ENCODE peak calls at places on chromosome 5, in seven cellular contexts. I is upper lobe of left lung, O is iPS DF 6.9, P is uterus, Q is body of pancreas, E is transverse colon, R is lung. H is an unnamed sample. For H3K36me3 and H3K4me1, the result is how much of the 10 kb centered on the place peaks cover.

GRCh38 chr5:122264610-122265009 is 47.4 kb upstream of the SNCAIP start:
- DNase-seq in I (no peak), O (no peak), P (no peak), Q (no peak), E (no peak), R (no peak), H (no peak)

GRCh38 chr5:108381955-108382783 is at the start of gene FBXL17:
- DNase-seq in I (peak), O (peak), P (peak), Q (peak), E (peak), R (peak), H (peak)

GRCh38 chr5:76986828-76987526 is 34.1 kb downstream of the CRHBP start:
- DNase-seq in I (no peak), O (no peak), P (no peak), Q (no peak), E (no peak), R (no peak), H (no peak)

GRCh38 chr5:144422025-144422424 is 251.4 kb downstream of the KCTD16 start:
- DNase-seq in I (no peak), O (no peak), P (no peak), Q (no peak), E (no peak), R (no peak), H (no peak)

GRCh38 chr5:34898258-34898895 is 16.9 kb downstream of the RAD1 start:
- DNase-seq in I (no peak), O (peak), P (peak), Q (peak), E (peak), R (peak), H (no peak)

GRCh38 chr5:119271758-119272730 is 83.8 kb upstream of the TNFAIP8 start:
- DNase-seq in I (no peak), O (no peak), P (no peak), Q (no peak), E (no peak), R (no peak), H (no peak)

GRCh38 chr5:125112196-125112595 is 365.8 kb upstream of the ZNF608 start:
- DNase-seq in I (no peak), O (no peak), P (no peak), Q (no peak), E (no peak), R (no peak), H (no peak)

GRCh38 chr5:11222169-11222568 is 461.1 kb upstream of the DAP start:
- DNase-seq in I (no peak), O (no peak), P (no peak), Q (no peak), E (no peak), R (no peak), H (no peak)

GRCh38 chr5:178372091-178372695 is 139.6 kb upstream of the PHYKPL start:
- DNase-seq in I (no peak), O (no peak), P (peak), Q (no peak), E (no peak), R (no peak), H (no peak)

GRCh38 chr5:174430940-174431339 is 293.4 kb upstream of the MSX2 start:
- DNase-seq in I (no peak), O (no peak), P (no peak), Q (no peak), E (no peak), R (no peak), H (no peak)

GRCh38 chr5:116058346-116058936 is 26.2 kb downstream of the ARL14EPL start:
- DNase-seq in I (peak), O (no peak), P (no peak), Q (no peak), E (no peak), R (no peak), H (no peak)

GRCh38 chr5:118518720-118519119 is 469.6 kb downstream of the DTWD2 start:
- DNase-seq in I (no peak), O (no peak), P (no peak), Q (no peak), E (no peak), R (no peak), H (no peak)

GRCh38 chr5:84885479-84886258 is 501.0 kb upstream of the EDIL3 start:
- DNase-seq in I (no peak), O (no peak), P (peak), Q (no peak), E (no peak), R (no peak), H (peak)

GRCh38 chr5:16539169-16539666 is 73.6 kb upstream of the ZNF622 start:
- DNase-seq in I (peak), O (no peak), P (peak), Q (peak), E (peak), R (peak), H (peak)

GRCh38 chr5:15495026-15495425 is 5.0 kb upstream of the FBXL7 start:
- DNase-seq in I (no peak), O (no peak), P (no peak), Q (no peak), E (no peak), R (no peak), H (no peak)

GRCh38 chr5:123810253-123810652 is 298.3 kb downstream of the CSNK1G3 start:
- DNase-seq in I (no peak), O (no peak), P (no peak), Q (no peak), E (peak), R (no peak), H (no peak)

GRCh38 chr5:31993182-31993961 is 180.7 kb downstream of the GOLPH3 start:
- DNase-seq in I (no peak), O (no peak), P (no peak), Q (no peak), E (no peak), R (no peak), H (no peak)

GRCh38 chr5:92687793-92688467 is 893.1 kb downstream of the NR2F1-AS1 start:
- DNase-seq in I (no peak), O (no peak), P (no peak), Q (no peak), E (no peak), R (no peak), H (no peak)

GRCh38 chr5:31981361-31981955 is 192.7 kb downstream of the GOLPH3 start:
- DNase-seq in I (no peak), O (no peak), P (no peak), Q (no peak), E (no peak), R (no peak), H (no peak)

GRCh38 chr5:142597546-142598337 is 88.1 kb downstream of the FGF1 start:
- DNase-seq in I (no peak), O (peak), P (no peak), Q (no peak), E (no peak), R (no peak), H (no peak)

GRCh38 chr5:106397700-106398099 is 1273.0 kb downstream of the EFNA5 start:
- DNase-seq in I (no peak), O (no peak), P (no peak), Q (no peak), E (no peak), R (no peak), H (no peak)

GRCh38 chr5:76602094-76602726 is 21.0 kb downstream of the F2RL2 start:
- DNase-seq in I (no peak), O (no peak), P (no peak), Q (no peak), E (no peak), R (no peak), H (no peak)

GRCh38 chr5:180704362-180704761 is 35.5 kb downstream of the OR2Y1 start:
- DNase-seq in I (no peak), O (no peak), P (no peak), Q (no peak), E (no peak), R (no peak), H (no peak)

GRCh38 chr5:82183828-82184227 is 94.3 kb downstream of the RPS23 start:
- DNase-seq in I (no peak), O (no peak), P (no peak), Q (no peak), E (no peak), R (no peak), H (no peak)

GRCh38 chr5:25964009-25964372 is 1074.4 kb downstream of the CDH9 start:
- DNase-seq in I (no peak), O (no peak), P (no peak), Q (no peak), E (no peak), R (no peak), H (no peak)

GRCh38 chr5:45793638-45794532 is 97.7 kb upstream of the HCN1 start:
- DNase-seq in I (no peak), O (no peak), P (no peak), Q (no peak), E (no peak), R (no peak), H (no peak)

GRCh38 chr5:79702606-79703380 is 13.2 kb downstream of the CMYA5 start:
- DNase-seq in I (no peak), O (no peak), P (no peak), Q (no peak), E (no peak), R (no peak), H (no peak)

GRCh38 chr5:77771452-77771851 is 4.7 kb downstream of the TBCA start:
- DNase-seq in I (no peak), O (no peak), P (no peak), Q (no peak), E (no peak), R (no peak), H (no peak)

GRCh38 chr5:124741711-124742496 is 4.5 kb downstream of the ZNF608 start:
- DNase-seq in I (no peak), O (no peak), P (no peak), Q (peak), E (peak), R (no peak), H (no peak)

GRCh38 chr5:156096259-156096658 is 230.7 kb upstream of the SGCD start:
- DNase-seq in I (no peak), O (no peak), P (no peak), Q (no peak), E (no peak), R (no peak), H (no peak)

GRCh38 chr5:149371296-149371962 is 7.7 kb downstream of the IL17B start:
- DNase-seq in I (no peak), O (peak), P (peak), Q (peak), E (peak), R (peak), H (peak)

GRCh38 chr5:72849546-72849945 is 33.1 kb downstream of the TNPO1 start:
- DNase-seq in I (no peak), O (no peak), P (no peak), Q (no peak), E (no peak), R (no peak), H (no peak)

GRCh38 chr5:141001854-141002666 is 35.8 kb downstream of the PCDHAC2 start:
- DNase-seq in I (peak), O (no peak), P (peak), Q (peak), E (peak), R (peak), H (no peak)

GRCh38 chr5:177358333-177358939 is 712 bp downstream of the RGS14 start:
- DNase-seq in I (no peak), O (no peak), P (no peak), Q (no peak), E (no peak), R (no peak), H (no peak)

GRCh38 chr5:9209846-9210547 is 335.9 kb downstream of the SEMA5A start:
- DNase-seq in I (no peak), O (no peak), P (no peak), Q (no peak), E (no peak), R (no peak), H (no peak)

GRCh38 chr5:139639619-139640431 is 8.3 kb upstream of the CXXC5 start:
- DNase-seq in I (no peak), O (no peak), P (no peak), Q (peak), E (peak), R (no peak), H (no peak)

DNA sequence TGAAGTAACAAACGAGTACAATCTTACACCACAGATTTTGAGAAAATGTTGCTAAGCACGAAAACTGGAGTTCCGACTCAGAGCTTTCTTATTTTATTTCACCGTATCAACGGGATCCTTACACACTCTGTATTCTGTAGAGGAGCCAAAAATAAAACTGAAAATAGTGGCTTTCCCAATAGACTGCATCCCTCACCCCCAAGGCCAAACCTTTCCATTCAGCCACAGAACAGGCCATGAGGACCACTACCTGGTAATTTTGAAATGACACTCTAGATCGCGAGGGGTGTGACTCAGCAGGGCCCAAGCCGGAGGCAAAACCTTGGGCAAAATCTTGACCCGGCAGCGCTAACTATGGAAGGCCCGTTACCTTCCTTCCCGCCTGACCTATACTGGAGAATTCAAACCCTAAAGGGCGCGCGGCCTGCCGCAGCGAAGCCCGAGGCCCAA is 432 bp downstream of the HSPA9 start:
- DNase-seq in I (no peak), O (no peak), P (no peak), Q (no peak), E (no peak), R (no peak), H (no peak)
- H3K4me3 ChIP-seq in I (peak), O (peak), P (peak), Q (peak), E (peak), R (peak), H (peak)

DNA sequence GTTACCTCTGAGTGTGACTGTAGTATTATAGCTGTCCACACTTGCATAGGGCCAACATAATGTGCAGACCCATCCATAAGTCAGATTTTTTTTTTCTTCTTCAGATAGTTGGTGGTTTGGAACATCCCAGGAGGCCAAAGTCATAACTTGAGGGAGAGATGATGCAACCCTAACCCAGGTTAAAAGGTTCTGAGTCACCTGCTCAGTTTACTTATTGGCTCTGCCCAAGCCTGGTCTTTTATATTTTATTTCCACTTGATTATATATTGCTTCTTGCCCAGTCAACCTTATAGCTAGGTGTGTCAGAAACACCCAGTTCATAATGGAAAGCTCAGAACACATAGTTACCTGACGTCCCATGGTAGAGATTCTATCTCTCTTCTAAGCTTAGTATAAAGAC is 113.1 kb upstream of the PCSK1 start:
- DNase-seq in I (no peak), O (no peak), P (no peak), Q (no peak), E (no peak), R (no peak), H (no peak)
- H3K36me3 ChIP-seq in I (under half), O (under half), P (under half), Q (under half), E (under half), R (under half), H (under half)

DNA sequence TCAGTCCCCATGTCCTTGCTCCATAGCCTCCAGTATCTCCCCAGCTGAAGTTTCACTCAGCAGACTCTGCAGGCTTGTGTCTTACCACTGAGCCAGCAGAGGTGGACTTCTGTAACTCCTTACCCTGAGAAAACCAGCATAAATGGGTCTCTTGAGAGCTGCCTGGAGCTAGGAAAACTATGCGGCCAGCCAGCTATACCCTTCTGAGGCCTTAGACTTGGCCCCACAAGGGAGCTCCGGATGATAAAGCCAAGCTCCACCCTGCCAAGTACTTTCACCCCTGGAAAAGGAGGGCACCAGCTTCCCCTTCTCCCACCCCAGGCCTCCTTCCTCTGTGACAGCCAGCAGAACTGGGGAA is 12.1 kb downstream of the IRF1 start:
- DNase-seq in I (no peak), O (no peak), P (no peak), Q (no peak), E (no peak), R (no peak), H (no peak)
- H3K4me1 ChIP-seq in I (under half), O (under half), P (under half), Q (under half), E (under half), R (under half), H (under half)

GRCh38 chr5:39639618-39640078 is 214.9 kb upstream of the DAB2 start:
- DNase-seq in I (no peak), O (no peak), P (no peak), Q (no peak), E (no peak), R (no peak), H (no peak)

GRCh38 chr5:39638803-39639202 is 214.0 kb upstream of the DAB2 start:
- DNase-seq in I (no peak), O (no peak), P (no peak), Q (no peak), E (no peak), R (no peak), H (no peak)

GRCh38 chr5:39640552-39640951 is 215.8 kb upstream of the DAB2 start:
- DNase-seq in I (no peak), O (no peak), P (no peak), Q (no peak), E (no peak), R (no peak), H (no peak)
- H3K4me3 ChIP-seq in I (no peak), O (no peak), P (no peak), Q (no peak), E (no peak), R (no peak), H (no peak)

GRCh38 chr5:71471193-71471592 is 15.7 kb downstream of the BDP1 start:
- DNase-seq in I (no peak), O (no peak), P (no peak), Q (no peak), E (no peak), R (no peak), H (no peak)
- H3K36me3 ChIP-seq in I (under half), O (under half), P (under half), Q (under half), E (half or more), R (under half), H (half or more)

DNA sequence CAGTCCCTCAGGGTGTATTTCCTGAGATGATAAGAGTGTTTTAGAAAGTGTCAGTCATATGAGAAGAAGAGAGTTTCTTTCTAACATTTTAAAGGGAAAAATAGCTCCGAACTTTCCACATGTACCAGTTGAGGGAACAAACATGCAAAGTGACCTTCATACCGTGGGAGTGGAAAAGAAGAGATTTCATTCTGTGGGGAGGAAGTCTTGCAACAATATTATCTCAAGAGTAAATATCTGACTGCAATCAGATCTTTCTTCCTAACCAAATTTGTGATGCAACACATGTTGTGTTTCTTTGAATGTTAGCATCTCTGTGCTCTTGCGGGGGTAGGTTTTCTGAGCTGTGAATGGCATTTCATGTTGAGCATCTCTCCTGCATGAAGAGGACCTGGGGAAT is 30.6 kb downstream of the ANKRD55 start:
- DNase-seq in I (no peak), O (no peak), P (no peak), Q (no peak), E (no peak), R (no peak), H (no peak)
- H3K4me1 ChIP-seq in I (under half), O (under half), P (under half), Q (under half), E (under half), R (under half), H (under half)

H was measured in ascending aorta.